ENCODE peak calls at places on chromosomes 7 and 10, in seven cellular contexts. J, P, T, N, Y, B and L are unnamed samples.
A peak's percentile ranks its signal among the peaks of the same experiment; 100 is the strongest.

GRCh38 chr10:44986670-44987069 is 8.1 kb upstream of the DEPP1 start:
- DNase-seq in J (no peak), P (no peak), T (no peak), N (peak; percentile 36), Y (no peak), B (no peak), L (no peak)

GRCh38 chr7:85215098-85215497 is 28.2 kb upstream of the SEMA3D start:
- DNase-seq in J (no peak), P (no peak), T (peak; percentile 20), N (no peak), Y (no peak), B (no peak), L (no peak)

GRCh38 chr7:106329971-106330733 is 45.4 kb upstream of the NAMPT start:
- DNase-seq in J (no peak), P (no peak), T (no peak), N (no peak), Y (no peak), B (no peak), L (no peak)

GRCh38 chr10:113476191-113476590 is 76.7 kb upstream of the HABP2 start:
- DNase-seq in J (no peak), P (no peak), T (no peak), N (no peak), Y (no peak), B (no peak), L (no peak)

GRCh38 chr10:96153065-96153464 is 23.0 kb downstream of the ZNF518A start:
- DNase-seq in J (no peak), P (no peak), T (no peak), N (no peak), Y (no peak), B (no peak), L (no peak)

GRCh38 chr10:30199376-30200018 is 140.1 kb upstream of the JCAD start:
- DNase-seq in J (no peak), P (peak; percentile 12), T (no peak), N (no peak), Y (no peak), B (no peak), L (no peak)

GRCh38 chr10:72466018-72466417 is 111.3 kb upstream of the DNAJB12 start:
- DNase-seq in J (no peak), P (peak; percentile 52), T (no peak), N (peak; percentile 14), Y (no peak), B (no peak), L (no peak)

GRCh38 chr10:11299125-11299524 is 281.5 kb downstream of the CELF2 start:
- DNase-seq in J (no peak), P (no peak), T (no peak), N (no peak), Y (no peak), B (no peak), L (no peak)

GRCh38 chr7:70696139-70696782 is 435.7 kb upstream of the GALNT17 start:
- DNase-seq in J (no peak), P (no peak), T (no peak), N (no peak), Y (peak; percentile 44), B (no peak), L (no peak)

GRCh38 chr10:125011171-125011925 is 69.4 kb downstream of the ZRANB1 start:
- DNase-seq in J (no peak), P (no peak), T (no peak), N (no peak), Y (no peak), B (no peak), L (no peak)

GRCh38 chr7:130944997-130945396 is 211.0 kb upstream of the KLF14 start:
- DNase-seq in J (no peak), P (no peak), T (no peak), N (no peak), Y (no peak), B (no peak), L (no peak)

GRCh38 chr7:234712-235553 is 42.6 kb downstream of the FAM20C start:
- DNase-seq in J (no peak), P (peak; percentile 78), T (no peak), N (no peak), Y (no peak), B (no peak), L (no peak)
- TF ChIP-seq YY1 in J (no peak), P (peak; percentile 12), T (no peak), N (no peak), Y (no peak), B (no peak), L (no peak)

GRCh38 chr7:88218836-88219605 is 817 bp downstream of the SRI start:
- DNase-seq in J (no peak), P (no peak), T (peak; percentile 27), N (peak; percentile 55), Y (peak; percentile 76), B (no peak), L (no peak)

GRCh38 chr7:88218428-88218745 is 1.5 kb downstream of the SRI start:
- DNase-seq in J (no peak), P (no peak), T (no peak), N (no peak), Y (no peak), B (no peak), L (no peak)

GRCh38 chr7:88216276-88216675 is 3.6 kb downstream of the SRI start:
- DNase-seq in J (no peak), P (no peak), T (no peak), N (no peak), Y (no peak), B (no peak), L (no peak)

GRCh38 chr7:88219781-88220747 is at the start of gene SRI:
- DNase-seq in J (peak; percentile 61), P (no peak), T (peak; percentile 40), N (peak; percentile 94), Y (peak; percentile 99), B (peak; percentile 91), L (peak; percentile 55)

DNA sequence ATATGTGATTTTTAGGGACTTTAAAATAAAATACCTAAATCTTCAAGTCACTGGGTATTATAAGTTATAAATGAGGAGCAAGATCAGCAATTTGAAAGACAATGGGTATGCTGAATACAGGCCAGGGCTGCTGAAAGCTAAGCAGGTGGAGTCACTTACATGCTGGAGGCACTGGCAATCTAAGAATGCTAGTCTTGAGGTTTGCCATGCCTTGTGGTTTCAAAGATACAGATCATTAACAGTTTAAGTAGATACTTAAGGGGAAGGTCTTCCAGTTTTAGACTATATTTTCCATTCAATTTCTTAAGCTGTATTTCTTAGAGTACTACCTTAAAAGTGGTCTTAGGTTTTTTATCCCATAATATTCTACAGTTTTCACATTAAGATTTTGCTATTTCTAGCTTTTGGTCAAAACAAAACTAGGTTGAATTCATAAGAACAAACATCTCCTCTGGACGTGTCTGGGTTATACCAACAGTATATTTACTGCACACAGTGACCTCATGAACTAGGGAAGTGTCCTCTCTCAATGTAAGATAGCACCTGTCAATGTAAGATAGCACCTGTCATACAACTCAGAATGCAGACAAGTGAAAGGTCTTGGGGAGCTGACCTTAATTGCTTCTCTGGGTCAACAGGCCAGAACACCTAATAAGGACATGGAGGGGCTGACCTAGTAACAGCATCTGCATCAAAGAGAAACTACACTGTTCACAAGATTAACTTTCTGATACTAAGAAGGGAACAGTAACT is 2.0 kb downstream of the SRI start:
- DNase-seq in J (no peak), P (no peak), T (peak; percentile 83), N (peak; percentile 46), Y (no peak), B (no peak), L (no peak)
- H3K4me1 ChIP-seq in J (peaks cover 8% of the 10 kb centered on the region), P (no peaks in the 10 kb centered on the region), T (no peaks in the 10 kb centered on the region), N (peaks cover 17% of the 10 kb centered on the region), Y (peaks cover 6% of the 10 kb centered on the region), B (peaks cover 21% of the 10 kb centered on the region), L (peaks cover 2% of the 10 kb centered on the region)

GRCh38 chr7:87589631-87590030 is 11.1 kb downstream of the ABCB1 start:
- DNase-seq in J (no peak), P (no peak), T (no peak), N (no peak), Y (no peak), B (no peak), L (no peak)

GRCh38 chr7:87596136-87596535 is 4.5 kb downstream of the ABCB1 start:
- DNase-seq in J (no peak), P (no peak), T (no peak), N (no peak), Y (peak; percentile 39), B (no peak), L (no peak)

GRCh38 chr7:87592300-87592699 is 8.4 kb downstream of the ABCB1 start:
- DNase-seq in J (no peak), P (no peak), T (no peak), N (no peak), Y (no peak), B (no peak), L (no peak)

GRCh38 chr7:87591211-87591610 is 9.5 kb downstream of the ABCB1 start:
- DNase-seq in J (no peak), P (no peak), T (no peak), N (no peak), Y (no peak), B (no peak), L (no peak)

DNA sequence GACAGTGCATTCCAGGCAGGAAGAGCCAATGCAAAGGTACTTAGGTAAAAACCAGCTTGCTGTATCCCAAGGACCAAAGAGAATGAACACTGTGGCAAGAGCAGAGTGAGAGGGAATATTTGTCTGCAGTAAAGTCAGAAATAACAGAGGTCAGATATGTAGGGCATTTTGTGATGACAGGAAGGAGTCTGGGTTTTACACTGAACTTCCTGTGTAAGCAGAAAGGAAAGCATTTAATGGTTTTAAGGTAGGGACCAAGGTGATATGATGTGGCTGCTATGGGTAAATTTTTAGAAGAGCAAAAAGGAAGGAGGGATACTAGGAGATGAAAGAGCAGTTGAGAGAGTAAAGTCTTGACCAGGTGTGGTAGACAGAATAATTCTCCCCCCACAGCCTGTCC is 10.1 kb downstream of the ABCB1 start:
- DNase-seq in J (no peak), P (no peak), T (no peak), N (no peak), Y (no peak), B (no peak), L (no peak)
- H3K4me3 ChIP-seq in J (no peak overlapping the region), P (no peak overlapping the region), T (no peak overlapping the region), N (no peak overlapping the region), Y (no peak overlapping the region), B (no peak overlapping the region), L (no peak overlapping the region)

GRCh38 chr10:32445740-32446615 is at the start of gene CCDC7:
- DNase-seq in J (peak; percentile 67), P (peak; percentile 62), T (peak; percentile 62), N (peak; percentile 93), Y (peak; percentile 81), B (peak; percentile 76), L (peak; percentile 63)

GRCh38 chr10:32445036-32445435 is 904 bp upstream of the CCDC7 start:
- DNase-seq in J (no peak), P (no peak), T (no peak), N (peak; percentile 18), Y (peak; percentile 15), B (no peak), L (no peak)

DNA sequence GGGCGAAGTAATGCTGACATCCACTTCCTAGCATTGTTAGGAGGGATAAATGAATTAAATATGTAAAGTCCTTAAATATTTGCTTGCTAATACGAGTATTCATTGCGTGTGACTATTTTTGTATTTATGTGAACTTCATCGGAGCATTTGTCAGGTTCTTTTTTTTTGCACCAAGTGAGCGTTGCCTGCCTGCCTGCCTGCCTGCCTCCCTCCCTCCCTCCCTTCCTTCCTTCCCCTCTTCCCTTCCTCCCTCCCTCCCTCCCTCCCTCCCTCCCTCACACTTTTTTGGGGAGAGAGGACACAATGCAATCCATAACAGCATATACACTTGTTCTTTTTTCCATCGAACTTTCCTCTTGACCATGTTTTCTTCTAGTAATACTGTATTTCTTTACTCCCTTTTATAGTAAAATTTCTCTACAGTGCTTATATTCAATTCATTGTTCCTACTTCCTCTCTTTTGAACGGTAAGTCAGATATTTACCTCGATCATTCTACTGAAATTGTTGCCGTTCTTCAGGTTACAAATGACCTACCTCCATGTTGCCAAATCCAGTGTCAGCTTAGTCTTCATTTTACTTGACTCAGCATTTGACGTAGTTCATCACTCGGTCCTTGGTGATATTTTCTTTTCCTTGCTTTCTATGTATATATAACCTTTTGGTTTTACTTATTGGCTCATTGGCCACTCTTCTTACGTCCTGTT is 914 bp downstream of the CCDC7 start:
- DNase-seq in J (peak; percentile 1), P (no peak), T (peak; percentile 9), N (peak; percentile 78), Y (peak; percentile 35), B (no peak), L (peak; percentile 0)
- TF ChIP-seq YY1 in J (no peak), P (no peak), T (no peak), N (no peak), Y (no peak), B (no peak), L (no peak)